ENCODE peak calls at places on chromosomes 3 and 15, in seven cellular contexts. T, D, A, E, N, P and B are unnamed samples.

GRCh38 chr15:41259546-41260189 is 28.6 kb downstream of the CHP1 start:
- DNase-seq in T (no peak), D (no peak), A (no peak), E (no peak), N (no peak), P (no peak), B (no peak)

GRCh38 chr15:58070801-58071418 is 5.4 kb upstream of the ALDH1A2 start:
- DNase-seq in T (peak; percentile 61), D (no peak), A (no peak), E (peak; percentile 34), N (no peak), P (peak; percentile 41), B (no peak)

GRCh38 chr15:54014067-54014466 is 35.8 kb downstream of the UNC13C start:
- DNase-seq in T (no peak), D (no peak), A (no peak), E (no peak), N (no peak), P (no peak), B (no peak)

GRCh38 chr3:123635717-123636116 is 50.9 kb upstream of the HACD2 start:
- DNase-seq in T (no peak), D (no peak), A (no peak), E (no peak), N (no peak), P (no peak), B (no peak)

GRCh38 chr15:84818221-84819131 is 1.3 kb downstream of the ALPK3 start:
- DNase-seq in T (peak; percentile 34), D (no peak), A (no peak), E (no peak), N (no peak), P (no peak), B (no peak)

GRCh38 chr3:134485075-134485536 is 679 bp downstream of the ANAPC13 start:
- DNase-seq in T (no peak), D (no peak), A (no peak), E (no peak), N (no peak), P (peak; percentile 39), B (no peak)

GRCh38 chr3:78434801-78435200 is 1333.0 kb downstream of the ROBO1 start:
- DNase-seq in T (no peak), D (no peak), A (no peak), E (no peak), N (no peak), P (no peak), B (no peak)

GRCh38 chr3:185661772-185662171 is 75.7 kb downstream of the SENP2 start:
- DNase-seq in T (no peak), D (no peak), A (no peak), E (no peak), N (no peak), P (no peak), B (no peak)

GRCh38 chr3:113223831-113224240 is 12.5 kb downstream of the BOC start:
- DNase-seq in T (peak; percentile 58), D (peak; percentile 37), A (no peak), E (no peak), N (no peak), P (no peak), B (no peak)